ENCODE peak calls at places on chromosomes 11 and 22, in five cellular contexts. One of them, this sample, is unnamed.

GRCh38 chr22:50270302-50271010 is at the start of gene MAPK11:
- DNase-seq in heart right ventricle: peak; percentile 75
- DNase-seq in tibial artery: peak; percentile 73
- DNase-seq in pancreas: peak; percentile 81
- DNase-seq in A549: no peak
- DNase-seq in this sample: peak; percentile 87

GRCh38 chr11:128901655-128902514 is 10.7 kb downstream of the KCNJ5 start:
- DNase-seq in heart right ventricle: no peak
- DNase-seq in tibial artery: no peak
- DNase-seq in pancreas: no peak
- DNase-seq in A549: no peak
- DNase-seq in this sample: no peak

GRCh38 chr11:76244311-76245061 is 38.2 kb upstream of the WNT11 start:
- DNase-seq in heart right ventricle: no peak
- DNase-seq in tibial artery: no peak
- DNase-seq in pancreas: no peak
- DNase-seq in A549: no peak
- DNase-seq in this sample: no peak

GRCh38 chr11:117497206-117497951 is 169.7 kb downstream of the CEP164 start:
- DNase-seq in heart right ventricle: no peak
- DNase-seq in tibial artery: no peak
- DNase-seq in pancreas: no peak
- DNase-seq in A549: no peak
- DNase-seq in this sample: no peak

GRCh38 chr11:125410091-125410490 is 86.0 kb downstream of the FEZ1 start:
- DNase-seq in heart right ventricle: no peak
- DNase-seq in tibial artery: no peak
- DNase-seq in pancreas: no peak
- DNase-seq in A549: no peak
- DNase-seq in this sample: peak; percentile 46

GRCh38 chr22:18950141-18950540 is 14.0 kb upstream of the PRODH start:
- DNase-seq in heart right ventricle: peak; percentile 2
- DNase-seq in tibial artery: no peak
- DNase-seq in pancreas: peak; percentile 16
- DNase-seq in A549: no peak
- DNase-seq in this sample: peak; percentile 48

GRCh38 chr11:117473692-117474091 is 146.0 kb downstream of the CEP164 start:
- DNase-seq in heart right ventricle: no peak
- DNase-seq in tibial artery: no peak
- DNase-seq in pancreas: no peak
- DNase-seq in A549: no peak
- DNase-seq in this sample: no peak

GRCh38 chr11:88414981-88415391 is 77.5 kb upstream of the CTSC start:
- DNase-seq in heart right ventricle: no peak
- DNase-seq in tibial artery: no peak
- DNase-seq in pancreas: no peak
- DNase-seq in A549: no peak
- DNase-seq in this sample: no peak

GRCh38 chr11:47645500-47645899 is 3.1 kb upstream of the MTCH2 start:
- DNase-seq in heart right ventricle: no peak
- DNase-seq in tibial artery: no peak
- DNase-seq in pancreas: no peak
- DNase-seq in A549: no peak
- DNase-seq in this sample: no peak

GRCh38 chr22:30611197-30611596 is 4.2 kb downstream of the TCN2 start:
- DNase-seq in heart right ventricle: no peak
- DNase-seq in tibial artery: no peak
- DNase-seq in pancreas: no peak
- DNase-seq in A549: no peak
- DNase-seq in this sample: no peak

GRCh38 chr11:59197990-59198389 is 14.7 kb downstream of the MPEG1 start:
- DNase-seq in heart right ventricle: peak; percentile 72
- DNase-seq in tibial artery: peak; percentile 68
- DNase-seq in pancreas: peak; percentile 78
- DNase-seq in A549: no peak
- DNase-seq in this sample: peak; percentile 91

GRCh38 chr11:69298778-69299461 is 5.0 kb downstream of the MYEOV start:
- DNase-seq in heart right ventricle: no peak
- DNase-seq in tibial artery: no peak
- DNase-seq in pancreas: no peak
- DNase-seq in A549: no peak
- DNase-seq in this sample: peak; percentile 60

GRCh38 chr11:46855863-46856262 is 9.8 kb upstream of the CKAP5 start:
- DNase-seq in heart right ventricle: no peak
- DNase-seq in tibial artery: no peak
- DNase-seq in pancreas: no peak
- DNase-seq in A549: no peak
- DNase-seq in this sample: no peak

GRCh38 chr11:33942954-33943353 is 51.1 kb upstream of the LMO2 start:
- DNase-seq in heart right ventricle: peak; percentile 58
- DNase-seq in tibial artery: peak; percentile 74
- DNase-seq in pancreas: no peak
- DNase-seq in A549: no peak
- DNase-seq in this sample: no peak
- H3K4me3 ChIP-seq in heart right ventricle: no peak overlapping the region
- H3K4me3 ChIP-seq in tibial artery: no peak overlapping the region
- H3K4me3 ChIP-seq in pancreas: no peak overlapping the region
- H3K4me3 ChIP-seq in A549: no peak overlapping the region
- H3K4me3 ChIP-seq in this sample: no peak overlapping the region

GRCh38 chr22:25403284-25403606 is 161.2 kb upstream of the GRK3 start:
- DNase-seq in heart right ventricle: no peak
- DNase-seq in tibial artery: no peak
- DNase-seq in pancreas: no peak
- DNase-seq in A549: no peak
- DNase-seq in this sample: no peak

GRCh38 chr22:25403752-25404471 is 160.6 kb upstream of the GRK3 start:
- DNase-seq in heart right ventricle: no peak
- DNase-seq in tibial artery: no peak
- DNase-seq in pancreas: no peak
- DNase-seq in A549: no peak
- DNase-seq in this sample: no peak

GRCh38 chr22:25404556-25404922 is 159.9 kb upstream of the GRK3 start:
- DNase-seq in heart right ventricle: no peak
- DNase-seq in tibial artery: no peak
- DNase-seq in pancreas: no peak
- DNase-seq in A549: no peak
- DNase-seq in this sample: no peak

GRCh38 chr22:25402160-25402500 is 162.3 kb upstream of the GRK3 start:
- DNase-seq in heart right ventricle: no peak
- DNase-seq in tibial artery: no peak
- DNase-seq in pancreas: no peak
- DNase-seq in A549: no peak
- DNase-seq in this sample: no peak

DNA sequence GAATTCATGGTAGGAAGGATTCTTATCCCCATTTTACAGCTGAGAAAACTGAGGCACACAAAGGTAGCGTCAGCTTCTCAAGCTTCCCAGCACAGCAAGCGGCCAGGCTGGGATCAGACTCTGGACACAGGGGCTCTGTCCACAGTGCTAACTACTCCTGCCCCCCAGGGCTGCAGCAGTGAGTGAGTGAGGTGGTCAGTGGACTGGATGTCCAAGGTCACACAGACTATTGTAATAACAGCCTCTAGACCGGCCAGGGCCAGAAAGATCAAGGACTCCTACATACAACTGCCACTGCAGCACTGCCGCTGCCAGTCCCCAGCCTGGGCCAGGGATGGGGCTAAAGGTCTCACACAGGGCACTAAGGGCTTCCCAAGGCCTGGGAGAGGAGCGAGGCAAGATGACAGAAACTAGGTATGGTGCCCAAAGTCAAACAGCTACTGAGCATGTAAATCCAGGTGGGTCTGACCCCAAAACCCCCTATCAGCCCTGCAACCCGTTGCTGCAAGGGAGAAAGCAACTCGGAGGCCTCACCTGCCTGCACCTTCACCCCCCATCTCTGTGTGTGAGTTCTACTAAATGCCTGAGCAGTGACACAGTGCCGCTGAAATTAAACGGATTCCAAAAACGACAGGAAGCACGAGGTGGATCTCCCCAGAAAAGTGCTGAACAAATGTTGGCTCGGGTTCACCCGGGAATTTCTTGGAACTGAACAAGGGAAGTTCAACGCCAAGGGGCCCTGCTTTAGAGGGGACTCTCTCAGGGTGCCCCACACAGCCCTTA is 161.8 kb upstream of the GRK3 start:
- DNase-seq in heart right ventricle: peak; percentile 73
- DNase-seq in tibial artery: no peak
- DNase-seq in pancreas: no peak
- DNase-seq in A549: no peak
- DNase-seq in this sample: peak; percentile 43
- H3K27ac ChIP-seq in heart right ventricle: peak overlapping the region; percentile 93
- H3K27ac ChIP-seq in tibial artery: peak overlapping the region; percentile 20
- H3K27ac ChIP-seq in pancreas: peak overlapping the region; percentile 49
- H3K27ac ChIP-seq in A549: peak overlapping the region; percentile 98
- H3K27ac ChIP-seq in this sample: peak overlapping the region; percentile 66

GRCh38 chr22:22550789-22551434 is 8.2 kb downstream of the PRAME start:
- DNase-seq in heart right ventricle: no peak
- DNase-seq in tibial artery: no peak
- DNase-seq in pancreas: no peak
- DNase-seq in A549: no peak
- DNase-seq in this sample: no peak

GRCh38 chr22:22553141-22553540 is 5.9 kb downstream of the PRAME start:
- DNase-seq in heart right ventricle: no peak
- DNase-seq in tibial artery: no peak
- DNase-seq in pancreas: no peak
- DNase-seq in A549: no peak
- DNase-seq in this sample: no peak

GRCh38 chr22:22553735-22554134 is 5.3 kb downstream of the PRAME start:
- DNase-seq in heart right ventricle: no peak
- DNase-seq in tibial artery: no peak
- DNase-seq in pancreas: no peak
- DNase-seq in A549: no peak
- DNase-seq in this sample: no peak

GRCh38 chr22:22554324-22555284 is 4.5 kb downstream of the PRAME start:
- DNase-seq in heart right ventricle: no peak
- DNase-seq in tibial artery: no peak
- DNase-seq in pancreas: no peak
- DNase-seq in A549: no peak
- DNase-seq in this sample: no peak

DNA sequence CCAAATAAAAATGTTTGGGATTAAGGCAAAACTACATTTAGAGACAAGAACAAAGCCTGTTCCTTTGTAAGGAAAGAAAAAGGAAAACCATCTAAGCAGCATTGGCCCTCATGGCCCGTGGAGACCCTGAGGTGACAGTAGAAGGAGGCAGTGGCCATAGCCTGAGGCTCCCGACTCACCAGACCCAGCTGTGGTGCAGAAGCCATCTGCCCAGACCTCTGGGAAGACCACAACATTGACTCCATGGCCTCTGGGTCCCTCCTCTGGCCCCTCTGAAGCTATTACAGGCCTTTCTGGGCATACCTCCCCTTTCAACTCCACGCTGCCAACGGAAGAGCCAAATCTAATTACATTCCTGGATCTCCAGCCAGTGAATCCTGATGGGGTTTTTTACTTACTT is 6.4 kb downstream of the PRAME start:
- DNase-seq in heart right ventricle: no peak
- DNase-seq in tibial artery: no peak
- DNase-seq in pancreas: no peak
- DNase-seq in A549: no peak
- DNase-seq in this sample: no peak
- TF ChIP-seq CTCF in heart right ventricle: no peak
- TF ChIP-seq CTCF in tibial artery: no peak
- TF ChIP-seq CTCF in pancreas: no peak
- TF ChIP-seq CTCF in A549: no peak
- TF ChIP-seq CTCF in this sample: no peak

GRCh38 chr11:81220166-81220895 is 1513.3 kb downstream of the FAM181B start:
- DNase-seq in heart right ventricle: no peak
- DNase-seq in tibial artery: no peak
- DNase-seq in pancreas: no peak
- DNase-seq in A549: no peak
- DNase-seq in this sample: no peak
- H3K4me3 ChIP-seq in heart right ventricle: no peak overlapping the region
- H3K4me3 ChIP-seq in tibial artery: no peak overlapping the region
- H3K4me3 ChIP-seq in pancreas: no peak overlapping the region
- H3K4me3 ChIP-seq in A549: no peak overlapping the region
- H3K4me3 ChIP-seq in this sample: no peak overlapping the region

DNA sequence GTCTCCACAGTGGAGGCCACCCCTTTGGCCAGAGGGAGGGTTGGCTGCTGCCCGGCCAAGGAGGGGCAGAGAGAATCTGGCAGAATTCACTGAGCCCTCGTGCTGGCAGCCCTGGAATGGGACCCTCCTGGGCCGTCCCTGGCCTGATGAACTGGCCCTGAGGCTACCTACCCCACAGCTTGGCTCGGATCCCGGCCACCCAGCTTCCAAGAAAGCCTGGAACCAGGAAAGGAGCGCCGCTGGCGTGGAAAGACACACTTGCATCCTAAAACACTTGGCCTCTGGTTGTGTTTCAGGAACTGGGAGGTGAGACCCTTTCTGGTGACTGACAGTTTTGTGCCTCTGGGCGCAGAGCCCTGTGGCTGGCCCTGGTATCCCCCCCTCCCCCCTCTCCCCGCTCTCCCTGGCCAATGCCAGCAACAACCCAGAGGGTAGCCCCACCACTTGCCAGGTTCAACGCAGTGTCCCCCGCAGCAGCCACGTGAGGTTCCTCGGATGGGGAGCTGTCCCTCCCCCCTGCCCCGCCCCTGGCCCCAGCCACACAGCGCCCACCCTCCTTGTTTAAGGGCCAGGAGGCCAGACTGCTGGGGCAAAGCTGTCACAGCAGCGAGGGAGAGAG is 693 bp downstream of the NFAM1 start:
- DNase-seq in heart right ventricle: no peak
- DNase-seq in tibial artery: no peak
- DNase-seq in pancreas: no peak
- DNase-seq in A549: no peak
- DNase-seq in this sample: no peak
- H3K27ac ChIP-seq in heart right ventricle: no peak overlapping the region
- H3K27ac ChIP-seq in tibial artery: no peak overlapping the region
- H3K27ac ChIP-seq in pancreas: no peak overlapping the region
- H3K27ac ChIP-seq in A549: no peak overlapping the region
- H3K27ac ChIP-seq in this sample: peak overlapping the region; percentile 36

DNA sequence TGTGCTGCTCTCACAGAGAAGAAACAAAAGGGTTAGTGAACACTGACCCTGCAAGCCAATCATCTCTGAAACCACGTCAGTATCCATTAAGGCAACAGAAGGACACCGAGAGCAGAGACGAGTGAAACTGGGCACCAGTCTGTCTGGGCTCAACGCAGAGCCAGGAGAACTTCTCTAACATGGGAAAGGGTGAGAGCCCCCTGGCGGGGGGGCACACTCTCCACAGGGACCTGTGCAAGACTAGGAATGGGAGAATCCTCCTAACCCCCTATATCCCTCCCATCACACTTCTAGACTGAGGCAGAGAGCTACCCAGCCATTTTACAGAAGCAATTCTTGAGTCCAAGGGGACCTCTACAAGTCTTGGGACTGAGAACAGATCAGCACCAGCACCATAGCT is 285.8 kb downstream of the SOX6 start:
- DNase-seq in heart right ventricle: no peak
- DNase-seq in tibial artery: no peak
- DNase-seq in pancreas: no peak
- DNase-seq in A549: no peak
- DNase-seq in this sample: no peak
- TF ChIP-seq CTCF in heart right ventricle: no peak
- TF ChIP-seq CTCF in tibial artery: no peak
- TF ChIP-seq CTCF in pancreas: no peak
- TF ChIP-seq CTCF in A549: no peak
- TF ChIP-seq CTCF in this sample: no peak